ENCODE peak calls at places on chromosomes 12 and 14, in six cellular contexts. M, G, R, F, V and Z are unnamed samples.

GRCh38 chr14:94120667-94121335 is 8.6 kb downstream of the IFI27L2 start:
- DNase-seq in M (no peak), R (no peak), G (no peak), V (peak; percentile 8), F (no peak), Z (no peak)

GRCh38 chr12:14185441-14186192 is 179.9 kb upstream of the ATF7IP start:
- DNase-seq in F (peak; percentile 52), G (no peak), V (peak; percentile 32), M (no peak), R (peak; percentile 75), Z (peak; percentile 49)

GRCh38 chr12:74349925-74350324 is 187.7 kb upstream of the ATXN7L3B start:
- DNase-seq in V (no peak), M (no peak), R (no peak), G (no peak), F (no peak), Z (no peak)

GRCh38 chr14:26427059-26427458 is 170.8 kb downstream of the NOVA1 start:
- DNase-seq in F (no peak), R (no peak), V (no peak), G (no peak), M (no peak), Z (no peak)

GRCh38 chr12:92608418-92609091 is 94.2 kb upstream of the PLEKHG7 start:
- DNase-seq in R (peak; percentile 26), F (no peak), V (no peak), G (no peak), M (no peak), Z (no peak)

GRCh38 chr14:57069702-57070101 is 199.0 kb downstream of the EXOC5 start:
- DNase-seq in R (no peak), F (no peak), V (no peak), M (no peak), G (no peak), Z (no peak)

GRCh38 chr14:64159588-64159987 is 134.6 kb downstream of the ESR2 start:
- DNase-seq in V (no peak), G (no peak), R (no peak), F (no peak), M (no peak), Z (no peak)

GRCh38 chr12:106423291-106423690 is 65.7 kb downstream of the POLR3B start:
- DNase-seq in F (no peak), V (no peak), M (no peak), G (no peak), R (no peak), Z (no peak)

GRCh38 chr12:48029811-48030650 is 25.8 kb upstream of the COL2A1 start:
- DNase-seq in R (no peak), F (no peak), M (no peak), G (no peak), V (no peak), Z (no peak)

GRCh38 chr12:57401165-57401564 is 29.7 kb downstream of the R3HDM2 start:
- DNase-seq in V (no peak), F (no peak), G (no peak), M (no peak), R (no peak), Z (peak; percentile 27)

GRCh38 chr12:89663577-89664357 is 44.9 kb downstream of the ATP2B1 start:
- DNase-seq in R (no peak), G (no peak), F (peak; percentile 24), V (no peak), M (no peak), Z (no peak)

GRCh38 chr12:57138526-57139272 is 8.7 kb downstream of the LRP1-AS start:
- DNase-seq in M (no peak), R (peak; percentile 86), F (no peak), G (peak; percentile 75), V (no peak), Z (no peak)

GRCh38 chr12:132460571-132460970 is 29.4 kb upstream of the FBRSL1 start:
- DNase-seq in G (no peak), V (no peak), R (peak; percentile 42), M (peak; percentile 49), F (no peak), Z (no peak)

GRCh38 chr12:7369274-7369729 is 65.4 kb downstream of the ACSM4 start:
- DNase-seq in V (no peak), M (no peak), G (no peak), R (no peak), F (no peak), Z (peak; percentile 87)

DNA sequence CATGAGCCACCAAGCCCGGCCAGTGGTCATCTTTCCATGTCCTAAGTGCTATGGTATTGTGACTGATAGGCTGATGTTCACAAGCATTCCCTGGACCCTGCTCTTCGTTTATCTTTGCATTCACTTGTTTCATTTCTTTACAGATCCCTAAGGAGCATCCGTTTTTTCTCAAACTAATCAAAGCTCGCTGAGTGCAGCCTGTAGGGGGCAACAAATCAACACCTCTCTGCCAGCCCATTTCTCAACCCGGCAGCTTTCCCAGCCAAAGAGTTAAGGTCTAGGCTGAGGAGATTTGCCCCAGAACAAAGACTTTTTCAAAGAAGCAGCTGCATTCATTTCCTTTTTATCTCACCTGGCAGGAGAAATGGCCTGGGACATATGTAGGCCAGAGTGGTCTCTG is 12.1 kb downstream of the SIRT4 start:
- DNase-seq in R (no peak), F (no peak), V (no peak), M (no peak), G (no peak), Z (peak; percentile 29)
- TF ChIP-seq CTCF in R (no peak), F (no peak), V (no peak), M (no peak), G (no peak), Z (peak; percentile 30)

GRCh38 chr12:585062-586061 is 77.9 kb downstream of the NINJ2 start:
- DNase-seq in V (no peak), R (no peak), G (peak; percentile 3), F (no peak), M (no peak), Z (no peak)

GRCh38 chr12:581321-581720 is 81.9 kb downstream of the NINJ2 start:
- DNase-seq in M (no peak), V (no peak), R (no peak), F (no peak), G (no peak), Z (no peak)

GRCh38 chr12:581746-582145 is 81.5 kb downstream of the NINJ2 start:
- DNase-seq in M (no peak), G (no peak), F (no peak), V (no peak), R (no peak), Z (no peak)

GRCh38 chr12:580813-581212 is 82.4 kb downstream of the NINJ2 start:
- DNase-seq in V (no peak), F (no peak), R (no peak), M (no peak), G (no peak), Z (no peak)

DNA sequence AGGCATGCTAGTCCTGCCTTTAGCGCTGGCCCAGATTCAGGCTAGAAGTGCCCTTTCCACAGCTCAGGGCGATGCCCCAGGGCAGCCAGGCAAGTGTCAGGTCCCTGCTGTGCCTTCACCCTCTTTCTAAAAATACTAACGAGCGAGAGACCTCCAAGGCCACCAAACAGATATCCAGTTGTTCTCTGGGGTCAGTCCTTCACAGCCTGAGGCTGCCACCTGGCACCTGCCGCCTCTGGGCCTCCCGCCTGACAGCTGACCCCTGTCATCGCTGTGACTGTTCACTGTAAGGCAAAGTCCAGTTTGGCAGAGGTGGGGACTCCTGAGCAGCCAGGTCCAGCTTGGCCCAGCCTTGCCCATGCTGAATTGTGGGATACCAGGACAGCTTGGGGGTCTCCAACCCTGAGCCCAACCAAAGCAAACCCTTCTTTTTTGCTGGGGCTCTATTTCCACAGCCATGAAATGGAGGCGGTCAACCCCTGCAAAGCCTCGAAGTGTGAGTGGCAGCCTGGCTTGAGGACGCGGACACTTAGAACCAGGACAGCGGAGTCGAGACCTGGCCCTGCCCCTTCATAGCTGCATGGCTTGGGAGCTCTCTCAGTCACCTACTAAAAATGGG is 79.9 kb downstream of the NINJ2 start:
- DNase-seq in G (peak; percentile 17), M (no peak), V (no peak), R (no peak), F (no peak), Z (no peak)
- TF ChIP-seq CTCF in G (no peak), M (no peak), V (no peak), R (no peak), F (no peak), Z (no peak)

GRCh38 chr12:54301428-54302045 is 722 bp upstream of the NFE2 start:
- DNase-seq in F (no peak), V (no peak), R (no peak), G (no peak), M (no peak), Z (no peak)

GRCh38 chr12:54300267-54300731 is 516 bp downstream of the NFE2 start:
- DNase-seq in R (no peak), F (no peak), G (no peak), V (no peak), M (no peak), Z (no peak)

GRCh38 chr12:54299515-54300266 is 1.1 kb downstream of the NFE2 start:
- DNase-seq in V (no peak), F (no peak), G (no peak), M (no peak), R (no peak), Z (no peak)

GRCh38 chr12:54298904-54299303 is 1.9 kb downstream of the NFE2 start:
- DNase-seq in V (no peak), M (no peak), R (no peak), F (no peak), G (no peak), Z (no peak)

DNA sequence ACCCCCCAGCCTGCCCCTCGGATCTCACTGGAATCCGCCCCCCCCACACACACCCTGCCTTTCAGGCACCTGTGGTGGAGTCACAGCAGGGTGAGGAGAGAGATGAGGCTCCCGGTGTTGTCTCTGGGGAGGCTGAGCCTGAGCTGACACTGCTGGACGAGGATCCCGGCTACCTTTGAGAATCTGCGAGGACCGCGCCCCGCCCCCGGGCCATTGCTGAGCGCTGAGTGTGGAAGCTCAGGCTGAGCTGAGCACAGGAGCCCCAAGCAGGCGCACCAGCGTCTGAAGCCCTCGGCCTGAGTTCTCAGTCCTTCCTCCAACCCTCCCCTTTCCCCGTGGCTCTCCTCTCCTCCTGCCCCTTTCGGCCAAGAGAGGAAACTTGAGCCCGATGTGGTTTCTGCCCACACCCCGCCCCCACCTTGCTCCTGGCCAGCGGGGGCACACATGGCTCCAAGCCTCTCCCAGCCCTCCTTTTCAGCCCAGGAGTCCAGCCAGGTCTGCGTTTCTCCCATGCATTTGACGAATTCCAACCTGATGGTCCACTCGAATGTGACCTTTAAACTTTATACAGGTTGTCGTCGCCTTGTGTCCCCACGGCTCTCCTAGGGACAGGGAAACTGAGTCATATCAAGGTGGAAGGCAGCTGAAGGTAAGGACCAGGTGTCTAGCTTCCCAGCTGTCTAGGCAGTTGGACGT is at the start of gene NFE2:
- DNase-seq in F (no peak), G (peak; percentile 84), M (peak; percentile 96), R (peak; percentile 39), V (peak; percentile 66), Z (peak; percentile 80)
- TF ChIP-seq CTCF in F (no peak), G (no peak), M (no peak), R (no peak), V (no peak), Z (no peak)

GRCh38 chr12:15428632-15429031 is 106.3 kb downstream of the PTPRO start:
- DNase-seq in G (no peak), F (no peak), M (no peak), R (no peak), V (no peak), Z (no peak)

GRCh38 chr12:15423629-15424028 is 101.3 kb downstream of the PTPRO start:
- DNase-seq in R (no peak), V (no peak), F (no peak), G (no peak), M (no peak), Z (no peak)

DNA sequence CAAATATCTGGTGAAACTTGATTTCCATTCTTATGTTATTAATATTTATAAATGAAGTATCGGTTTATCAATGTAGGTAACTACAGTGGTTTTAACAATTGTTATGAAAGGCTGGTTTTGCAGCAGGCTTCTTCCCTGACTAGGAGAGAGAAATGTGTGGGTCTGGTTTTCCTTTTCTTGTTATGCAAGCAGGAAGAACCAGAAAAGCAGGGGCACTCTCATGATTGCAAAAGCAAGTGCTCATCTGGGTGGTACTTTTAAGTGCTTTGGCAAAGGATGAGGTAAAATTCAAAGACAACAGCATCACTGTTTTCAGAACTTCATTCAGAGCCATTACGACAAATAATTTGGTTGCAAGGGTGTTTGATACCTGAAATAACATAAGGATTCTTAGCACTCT is 105.6 kb downstream of the PTPRO start:
- DNase-seq in M (no peak), V (no peak), R (no peak), G (no peak), F (no peak), Z (no peak)
- TF ChIP-seq CTCF in M (no peak), V (no peak), R (no peak), G (no peak), F (no peak), Z (no peak)